ENCODE peak calls at places on chromosomes 3 and 15, in nine cellular contexts. S, D, O, Z, U, L, E, Q and H are unnamed samples.

GRCh38 chr3:138937690-138938055 is 9.3 kb downstream of the FOXL2 start:
- DNase-seq in S (no peak), D (no peak), O (no peak), Z (no peak), U (no peak), L (no peak), E (no peak), Q (no peak), H (no peak)

GRCh38 chr3:71398157-71398836 is 185.2 kb downstream of the FOXP1 start:
- DNase-seq in S (peak), D (no peak), O (no peak), Z (no peak), U (no peak), L (no peak), E (no peak), Q (no peak), H (no peak)

GRCh38 chr3:142976621-142977398 is 13.3 kb upstream of the PAQR9 start:
- DNase-seq in S (no peak), D (peak), O (no peak), Z (no peak), U (no peak), L (peak), E (peak), Q (peak), H (no peak)

GRCh38 chr15:43749690-43750345 is 3.6 kb downstream of the PDIA3 start:
- DNase-seq in S (no peak), D (peak), O (no peak), Z (peak), U (no peak), L (no peak), E (no peak), Q (no peak), H (no peak)

GRCh38 chr3:73107788-73108187 is 46.3 kb downstream of the EBLN2 start:
- DNase-seq in S (no peak), D (no peak), O (no peak), Z (no peak), U (no peak), L (no peak), E (no peak), Q (no peak), H (no peak)

GRCh38 chr3:194738254-194739093 is 52.8 kb downstream of the FAM43A start:
- DNase-seq in S (no peak), D (peak), O (no peak), Z (no peak), U (peak), L (no peak), E (no peak), Q (peak), H (peak)

GRCh38 chr15:88115529-88116152 is 140.9 kb downstream of the NTRK3 start:
- DNase-seq in S (no peak), D (no peak), O (no peak), Z (no peak), U (no peak), L (no peak), E (no peak), Q (no peak), H (no peak)

GRCh38 chr3:71389911-71390573 is 193.5 kb downstream of the FOXP1 start:
- DNase-seq in S (no peak), D (peak), O (peak), Z (no peak), U (no peak), L (no peak), E (peak), Q (peak), H (peak)

GRCh38 chr15:78076231-78077052 is 1.1 kb downstream of the TBC1D2B start:
- DNase-seq in S (no peak), D (peak), O (no peak), Z (no peak), U (no peak), L (no peak), E (no peak), Q (no peak), H (no peak)

GRCh38 chr3:153232737-153233330 is 70.8 kb downstream of the RAP2B start:
- DNase-seq in S (no peak), D (peak), O (no peak), Z (no peak), U (no peak), L (no peak), E (no peak), Q (no peak), H (no peak)

GRCh38 chr3:139520028-139520737 is 19.4 kb downstream of the RBP1 start:
- DNase-seq in S (no peak), D (peak), O (no peak), Z (no peak), U (no peak), L (peak), E (no peak), Q (no peak), H (no peak)

GRCh38 chr15:72302955-72303354 is 17.0 kb downstream of the CELF6 start:
- DNase-seq in S (no peak), D (no peak), O (no peak), Z (no peak), U (no peak), L (no peak), E (no peak), Q (no peak), H (no peak)

GRCh38 chr15:57792729-57793449 is 86.4 kb downstream of the POLR2M start:
- DNase-seq in S (no peak), D (no peak), O (no peak), Z (no peak), U (no peak), L (no peak), E (no peak), Q (no peak), H (no peak)

GRCh38 chr3:63724987-63725386 is 72.5 kb downstream of the SNTN start:
- DNase-seq in S (no peak), D (peak), O (no peak), Z (no peak), U (no peak), L (peak), E (no peak), Q (no peak), H (no peak)

GRCh38 chr3:24154003-24154695 is 209.1 kb downstream of the NR1D2 start:
- DNase-seq in S (no peak), D (no peak), O (no peak), Z (no peak), U (no peak), L (no peak), E (no peak), Q (no peak), H (no peak)

GRCh38 chr3:10455515-10455914 is 49.9 kb downstream of the ATP2B2 start:
- DNase-seq in S (no peak), D (no peak), O (no peak), Z (no peak), U (no peak), L (no peak), E (no peak), Q (no peak), H (no peak)

GRCh38 chr3:49295489-49296058 is 18.5 kb upstream of the C3orf62 start:
- DNase-seq in S (no peak), D (peak), O (no peak), Z (no peak), U (no peak), L (peak), E (peak), Q (no peak), H (no peak)

GRCh38 chr15:42994546-42994945 is 74.0 kb upstream of the TTBK2 start:
- DNase-seq in S (no peak), D (peak), O (no peak), Z (no peak), U (no peak), L (no peak), E (no peak), Q (no peak), H (no peak)

GRCh38 chr3:52529376-52530333 is 4.0 kb downstream of the NT5DC2 start:
- DNase-seq in S (no peak), D (peak), O (no peak), Z (peak), U (no peak), L (no peak), E (peak), Q (no peak), H (no peak)

GRCh38 chr15:70033529-70034140 is 64.1 kb downstream of the TLE3 start:
- DNase-seq in S (peak), D (peak), O (no peak), Z (no peak), U (peak), L (no peak), E (peak), Q (no peak), H (peak)

GRCh38 chr3:135752851-135753250 is 212.7 kb upstream of the PPP2R3A start:
- DNase-seq in S (no peak), D (no peak), O (no peak), Z (no peak), U (no peak), L (peak), E (no peak), Q (no peak), H (no peak)

GRCh38 chr3:119974666-119975065 is 119.6 kb downstream of the GSK3B start:
- DNase-seq in S (no peak), D (no peak), O (no peak), Z (no peak), U (no peak), L (no peak), E (no peak), Q (no peak), H (no peak)

GRCh38 chr15:92848852-92849598 is 51.1 kb upstream of the CHD2 start:
- DNase-seq in S (no peak), D (peak), O (no peak), Z (no peak), U (no peak), L (no peak), E (no peak), Q (no peak), H (no peak)

GRCh38 chr3:45489730-45490309 is 101.4 kb downstream of the LARS2 start:
- DNase-seq in S (no peak), D (no peak), O (no peak), Z (no peak), U (no peak), L (no peak), E (no peak), Q (no peak), H (no peak)

GRCh38 chr3:194675680-194676079 is 3.7 kb upstream of the LSG1 start:
- DNase-seq in S (no peak), D (peak), O (no peak), Z (no peak), U (no peak), L (no peak), E (no peak), Q (no peak), H (no peak)

GRCh38 chr15:66701422-66702034 is 508 bp upstream of the SMAD6 start:
- DNase-seq in S (no peak), D (no peak), O (no peak), Z (peak), U (no peak), L (no peak), E (no peak), Q (no peak), H (peak)

GRCh38 chr3:30672959-30673358 is 66.6 kb downstream of the TGFBR2 start:
- DNase-seq in S (no peak), D (peak), O (no peak), Z (no peak), U (no peak), L (no peak), E (no peak), Q (no peak), H (no peak)

GRCh38 chr3:141240290-141241247 is 8.9 kb downstream of the PXYLP1 start:
- DNase-seq in S (no peak), D (peak), O (no peak), Z (no peak), U (no peak), L (no peak), E (no peak), Q (no peak), H (peak)

GRCh38 chr3:65144791-65145355 is 457.1 kb upstream of the ADAMTS9 start:
- DNase-seq in S (no peak), D (peak), O (no peak), Z (no peak), U (no peak), L (no peak), E (no peak), Q (no peak), H (no peak)

GRCh38 chr15:55786341-55786740 is 43.4 kb upstream of the PRTG start:
- DNase-seq in S (no peak), D (no peak), O (no peak), Z (no peak), U (no peak), L (peak), E (no peak), Q (no peak), H (no peak)

GRCh38 chr15:39022532-39023305 is 458.1 kb upstream of the RASGRP1 start:
- DNase-seq in S (no peak), D (no peak), O (no peak), Z (no peak), U (no peak), L (no peak), E (no peak), Q (no peak), H (no peak)

GRCh38 chr3:46393554-46394434 is 13.1 kb downstream of the CCR5AS start:
- DNase-seq in S (no peak), D (peak), O (peak), Z (no peak), U (no peak), L (peak), E (no peak), Q (peak), H (no peak)

GRCh38 chr3:102235679-102236078 is 199.1 kb upstream of the ZPLD1 start:
- DNase-seq in S (peak), D (peak), O (no peak), Z (no peak), U (no peak), L (no peak), E (no peak), Q (no peak), H (no peak)

GRCh38 chr3:177731644-177732268 is 534.5 kb upstream of the TBL1XR1 start:
- DNase-seq in S (no peak), D (peak), O (no peak), Z (no peak), U (no peak), L (no peak), E (no peak), Q (no peak), H (no peak)

GRCh38 chr3:31255007-31255603 is 277.6 kb upstream of the STT3B start:
- DNase-seq in S (no peak), D (no peak), O (no peak), Z (no peak), U (no peak), L (no peak), E (no peak), Q (peak), H (no peak)

GRCh38 chr3:46982581-46982980 is 3.1 kb downstream of the NBEAL2 start:
- DNase-seq in S (no peak), D (no peak), O (no peak), Z (no peak), U (no peak), L (no peak), E (no peak), Q (no peak), H (no peak)

GRCh38 chr3:45055411-45056143 is 29.5 kb downstream of the CLEC3B start:
- DNase-seq in S (no peak), D (peak), O (no peak), Z (no peak), U (no peak), L (peak), E (no peak), Q (no peak), H (no peak)

GRCh38 chr3:140122183-140122582 is 187.2 kb downstream of the CLSTN2 start:
- DNase-seq in S (no peak), D (no peak), O (no peak), Z (no peak), U (no peak), L (no peak), E (no peak), Q (no peak), H (no peak)

GRCh38 chr3:187616307-187616939 is 53.8 kb downstream of the SST start:
- DNase-seq in S (no peak), D (peak), O (peak), Z (no peak), U (peak), L (peak), E (peak), Q (peak), H (peak)